ENCODE peak calls at places on chromosomes 11 and 22, in six cellular contexts. U is GM12891, M is HepG2, D is K562, A is GM12878, C is H1. T is an unnamed sample.

GRCh38 chr11:134228625-134229024 is 4.2 kb downstream of the VPS26B start:
- DNase-seq in M (no peak), D (no peak), C (no peak), A (peak), U (peak), T (no peak)

GRCh38 chr11:64854534-64855502 is 10.4 kb upstream of the CDC42BPG start:
- DNase-seq in C (no peak), M (peak), D (peak), A (no peak), U (no peak), T (no peak)

GRCh38 chr11:73233704-73234402 is 15.8 kb downstream of the P2RY2 start:
- DNase-seq in M (no peak), U (no peak), C (no peak), D (no peak), A (no peak), T (no peak)

GRCh38 chr11:69040581-69041260 is 8.0 kb upstream of the TPCN2 start:
- DNase-seq in C (no peak), A (no peak), D (no peak), U (no peak), M (no peak), T (no peak)

GRCh38 chr11:130209128-130209932 is 49.7 kb downstream of the ST14 start:
- DNase-seq in A (no peak), M (no peak), U (no peak), D (no peak), C (peak), T (no peak)

GRCh38 chr11:88281317-88281712 is 56.2 kb downstream of the CTSC start:
- DNase-seq in M (no peak), A (no peak), U (no peak), D (no peak), C (no peak), T (no peak)

GRCh38 chr11:69127091-69127850 is 28.5 kb upstream of the SMIM38 start:
- DNase-seq in C (no peak), U (no peak), A (no peak), D (no peak), M (no peak), T (no peak)

GRCh38 chr11:124483422-124483821 is 37.9 kb upstream of the OR8B8 start:
- DNase-seq in A (no peak), D (no peak), U (no peak), C (no peak), M (no peak), T (no peak)

GRCh38 chr11:45146072-45147016 is at the start of gene PRDM11:
- DNase-seq in C (peak), M (no peak), A (no peak), U (peak), D (peak), T (no peak)

GRCh38 chr11:24587655-24588054 is 90.8 kb downstream of the LUZP2 start:
- DNase-seq in U (no peak), C (no peak), M (no peak), D (no peak), A (no peak), T (no peak)

GRCh38 chr11:127023991-127024390 is 23.4 kb upstream of the KIRREL3 start:
- DNase-seq in A (no peak), U (no peak), D (no peak), C (no peak), M (no peak), T (no peak)

GRCh38 chr11:68838572-68838964 is 3.1 kb downstream of the CPT1A start:
- DNase-seq in U (no peak), C (no peak), A (no peak), M (peak), D (no peak), T (no peak)

GRCh38 chr11:72519220-72519881 is 85.0 kb upstream of the CLPB start:
- DNase-seq in M (no peak), U (no peak), D (no peak), A (no peak), C (no peak), T (no peak)

GRCh38 chr11:126408496-126408895 is 53.0 kb downstream of the ST3GAL4 start:
- DNase-seq in D (no peak), C (no peak), U (no peak), A (no peak), M (no peak), T (no peak)

GRCh38 chr11:68009391-68010000 is 631 bp upstream of the ALDH3B1 start:
- DNase-seq in M (no peak), C (no peak), A (no peak), D (no peak), U (no peak), T (no peak)

GRCh38 chr11:73167555-73167954 is 25.4 kb upstream of the FCHSD2 start:
- DNase-seq in U (no peak), A (no peak), C (no peak), M (no peak), D (no peak), T (no peak)

GRCh38 chr11:33697997-33698396 is 2.6 kb downstream of the C11orf91 start:
- DNase-seq in A (no peak), M (no peak), U (no peak), D (no peak), C (no peak), T (no peak)

DNA sequence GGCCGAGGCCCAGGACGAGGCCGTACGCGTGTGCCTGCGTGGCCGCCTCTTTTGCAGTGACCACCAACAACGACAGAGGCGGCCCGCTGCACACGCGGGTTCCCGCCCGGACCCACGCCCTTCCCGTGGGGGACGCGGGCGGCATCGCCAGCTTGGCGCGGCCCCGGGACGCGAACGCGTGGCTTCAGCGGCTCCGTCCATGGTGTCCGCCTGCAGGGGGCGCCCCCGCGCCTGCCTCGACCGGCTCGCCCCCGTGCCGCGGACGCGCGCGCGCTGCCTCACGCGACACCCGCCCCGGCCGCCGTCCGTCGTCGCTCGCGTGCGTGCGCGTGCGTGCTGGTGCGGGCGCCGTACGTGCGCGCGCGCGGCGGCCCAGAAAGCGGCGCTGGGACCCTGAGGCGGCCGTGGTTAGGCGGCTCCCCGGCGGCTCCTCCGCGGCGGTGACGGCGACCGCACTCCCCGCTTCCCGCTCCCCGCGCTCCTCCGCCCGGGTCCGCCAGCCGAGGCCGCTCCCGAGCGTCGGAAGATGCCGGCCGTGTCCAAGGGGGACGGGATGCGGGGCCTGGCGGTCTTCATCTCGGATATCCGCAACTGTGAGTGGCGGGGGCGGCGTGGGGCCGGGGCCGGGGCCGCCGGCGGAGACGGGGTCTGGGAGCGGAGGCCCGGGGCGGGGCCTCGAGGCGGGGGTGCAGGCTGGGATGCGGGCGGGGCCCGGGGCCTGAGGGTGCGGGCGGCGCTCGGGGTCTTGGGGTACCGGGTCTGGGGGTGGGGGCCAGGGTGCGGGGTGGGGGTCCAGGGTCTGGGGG is at the start of gene AP2A2:
- DNase-seq in D (peak), U (peak), M (peak), A (no peak), C (peak), T (peak)
- TF ChIP-seq POLR2A in D (peak), U (no peak), M (peak), A (peak), C (no peak), T (peak)

DNA sequence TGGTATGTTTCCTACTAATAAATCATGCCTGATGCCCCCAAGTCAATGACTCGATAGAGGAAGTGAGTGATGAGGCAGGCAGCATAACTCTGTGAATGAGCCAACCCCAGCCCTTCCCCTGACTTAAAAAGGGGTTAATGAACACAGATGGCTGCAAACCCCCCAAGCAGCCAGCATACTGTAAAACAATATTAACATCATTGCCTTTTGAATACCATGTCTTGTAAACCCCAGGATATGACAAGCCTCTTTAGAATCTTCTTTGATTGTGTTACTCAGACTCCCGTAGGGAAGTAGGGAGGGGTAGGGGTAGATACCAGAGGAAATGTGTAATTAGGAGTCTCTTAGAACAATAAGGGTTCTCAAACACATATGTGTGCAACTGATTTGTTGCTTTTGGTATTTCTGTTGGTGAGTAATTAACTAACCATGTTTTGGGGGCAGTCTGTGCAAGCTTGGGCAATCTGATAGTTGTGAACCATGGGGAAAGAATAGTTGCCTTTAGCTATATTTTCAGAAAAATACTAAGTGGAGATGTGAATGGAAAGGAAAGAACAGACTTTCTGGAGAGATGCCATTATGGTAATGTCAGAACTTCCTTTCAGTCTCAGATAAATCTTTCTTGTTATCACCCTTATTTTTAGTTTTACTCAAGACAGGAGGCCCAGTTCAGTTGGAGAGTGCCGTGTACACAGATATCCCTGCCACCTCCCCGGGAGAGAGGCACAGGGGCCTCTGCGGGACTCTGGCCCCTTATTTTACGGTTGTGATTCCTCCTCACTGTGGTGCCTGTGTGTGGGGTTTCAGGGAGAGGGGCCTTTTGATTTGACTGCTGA is 701.8 kb downstream of the NTM start:
- DNase-seq in D (no peak), M (no peak), U (no peak), C (no peak), A (no peak), T (no peak)
- TF ChIP-seq TAF1 in D (no peak), M (no peak), U (no peak), C (no peak), A (no peak), T (no peak)

DNA sequence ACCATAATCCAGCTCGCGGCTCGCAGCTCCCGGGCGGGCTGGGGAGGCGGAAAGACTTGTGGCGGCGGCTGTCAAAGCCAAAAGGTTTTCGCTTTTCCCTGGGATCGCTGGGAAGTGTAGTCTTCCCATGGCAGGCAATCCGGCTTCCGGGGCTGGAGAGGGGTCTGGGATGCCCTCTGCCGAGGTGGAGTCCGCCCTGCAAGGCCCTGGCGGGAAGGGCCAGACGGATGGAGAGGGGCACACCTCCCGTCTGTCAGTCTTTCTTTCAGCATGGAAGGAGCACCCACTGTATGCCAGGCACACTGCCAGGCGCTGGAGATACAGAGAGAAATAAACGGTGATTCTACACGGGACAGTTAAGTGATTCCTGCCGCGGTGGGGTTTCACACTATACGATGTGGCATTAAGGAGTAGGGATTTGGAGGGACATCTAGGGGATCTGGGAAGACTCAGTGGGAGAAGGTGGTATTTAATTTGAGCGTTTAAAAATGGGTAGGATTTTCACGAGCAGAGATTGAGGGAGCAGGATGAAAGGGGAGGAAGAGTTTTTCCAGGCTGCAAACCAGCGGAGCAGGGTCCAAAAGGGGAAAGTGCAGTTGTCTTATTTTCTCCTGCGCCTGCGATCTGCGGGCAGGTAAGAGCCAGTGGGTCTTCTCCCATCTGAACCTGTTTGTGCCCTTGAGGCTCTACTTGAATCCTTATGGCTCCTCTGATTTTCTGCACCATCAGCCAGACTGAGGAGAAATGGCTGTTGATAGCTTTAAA is at the start of gene BACE1:
- DNase-seq in A (no peak), D (no peak), U (no peak), M (peak), C (peak), T (no peak)
- TF ChIP-seq POLR2A in A (no peak), D (no peak), U (no peak), M (no peak), C (no peak), T (no peak)

GRCh38 chr22:30481711-30482110 is 9.9 kb upstream of the SEC14L3 start:
- DNase-seq in D (peak), A (no peak), U (no peak), C (no peak), M (no peak), T (no peak)
- TF ChIP-seq TAF1 in D (no peak), A (no peak), U (no peak), C (no peak), M (no peak), T (no peak)

GRCh38 chr11:43746670-43747069 is 66.1 kb downstream of the HSD17B12 start:
- DNase-seq in U (no peak), A (no peak), C (no peak), D (no peak), M (no peak), T (no peak)
- TF ChIP-seq POLR2A in U (no peak), A (no peak), C (no peak), D (no peak), M (no peak), T (no peak)

DNA sequence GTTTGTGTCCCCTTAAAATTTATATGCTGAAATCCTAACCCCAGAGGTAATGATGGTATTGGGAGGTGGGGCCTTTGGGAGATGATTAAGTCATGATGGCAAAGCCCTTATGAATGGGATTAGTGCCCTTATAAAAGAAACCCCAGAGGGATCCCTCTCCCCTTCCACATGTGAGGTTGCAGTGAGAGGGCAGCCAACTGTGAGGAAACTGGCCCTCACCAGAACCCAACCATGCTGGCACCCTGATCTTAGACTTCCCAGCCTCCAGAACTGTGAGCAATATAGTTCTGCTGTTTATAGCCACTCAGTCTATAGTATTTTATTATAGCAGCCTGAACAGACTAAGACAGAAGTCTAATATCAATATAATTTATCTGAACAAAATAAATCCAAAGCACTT is 27.1 kb upstream of the RRAS2 start:
- DNase-seq in D (no peak), U (no peak), M (no peak), C (no peak), A (no peak), T (no peak)
- TF ChIP-seq TAF1 in D (no peak), U (no peak), M (no peak), C (no peak), A (no peak), T (no peak)

DNA sequence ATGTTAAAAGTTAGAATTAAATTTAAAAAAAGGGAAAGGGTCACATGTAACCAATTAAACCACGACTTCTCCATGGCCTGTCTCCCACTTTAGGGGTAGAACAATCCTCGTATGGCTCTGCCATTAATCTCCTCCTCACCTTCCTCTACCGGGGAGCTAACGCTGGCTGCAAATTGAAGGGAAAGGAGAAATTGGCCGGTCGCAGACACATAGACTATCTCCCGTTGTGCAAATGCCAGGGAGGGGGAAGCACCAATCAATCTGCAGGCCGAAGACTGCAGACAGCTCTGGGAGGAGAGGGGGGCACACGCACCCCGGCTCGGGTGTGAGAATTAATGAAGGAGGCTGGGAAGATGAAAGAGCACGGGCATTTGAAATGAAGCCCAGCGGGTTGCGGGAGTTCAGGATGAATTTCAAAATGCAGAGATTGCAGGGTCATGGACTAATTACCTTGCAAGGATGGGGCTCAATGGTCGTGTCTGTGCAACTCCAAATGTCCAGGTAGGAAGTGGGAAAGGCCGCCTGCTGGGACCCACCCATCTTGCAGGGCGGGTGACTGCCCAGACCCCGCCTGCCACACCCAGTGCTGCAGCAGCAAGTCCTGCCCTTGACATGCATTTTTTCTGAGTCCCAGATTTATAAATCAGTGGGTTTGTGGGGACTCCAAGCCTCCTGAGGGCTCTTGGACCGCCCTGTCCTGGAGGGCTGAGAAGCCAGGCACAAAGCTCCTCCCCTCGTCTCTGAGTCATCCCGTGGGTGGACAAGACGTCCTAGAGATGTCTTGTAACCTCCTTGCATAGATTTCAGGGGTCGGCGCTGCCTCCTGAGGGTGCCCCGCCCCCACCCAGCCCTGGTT is 534.2 kb downstream of the TBC1D22A start:
- DNase-seq in A (no peak), C (no peak), D (peak), M (no peak), U (no peak), T (no peak)
- TF ChIP-seq POLR2A in A (no peak), C (no peak), D (no peak), M (no peak), U (no peak), T (no peak)

DNA sequence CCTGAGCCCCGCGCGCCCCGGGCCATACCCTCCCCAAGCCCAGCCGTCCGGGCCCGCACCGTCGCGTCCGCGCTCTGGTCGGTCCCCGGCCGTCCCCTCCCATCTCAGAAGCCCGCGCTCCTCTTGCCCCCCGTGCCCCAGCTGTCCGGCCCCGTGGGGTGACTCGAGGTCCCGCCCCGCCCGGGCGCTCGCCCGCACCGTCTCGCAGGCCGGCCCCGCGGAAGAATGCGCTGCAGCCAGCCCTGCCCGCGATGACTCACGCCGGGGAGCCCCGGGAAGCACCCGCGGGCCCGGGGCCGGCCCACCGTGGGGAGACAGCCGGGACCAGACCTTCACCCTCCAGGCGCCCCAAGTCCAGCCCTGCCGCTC is 275 bp upstream of the PHLDA2 start:
- DNase-seq in C (no peak), A (no peak), U (no peak), D (peak), M (no peak), T (no peak)
- TF ChIP-seq TAF1 in C (no peak), A (no peak), U (no peak), D (no peak), M (no peak), T (no peak)